ENCODE peak calls at places on chromosomes 7 and 10, in nine cellular contexts. N is stimulated activated naive CD8-positive, alpha-beta T cell treated with anti-CD3 and anti-CD28 coated beads, Interleukin-15, Interleukin-2, amounts not matched to agents 100 U/mL and 50 U/mL, for 24 hours; I is suprapubic skin; Q is CD4-positive, alpha-beta T cell; L is endothelial cell; S is stimulated activated effector memory CD8-positive, alpha-beta T cell treated with anti-CD3 and anti-CD28 coated beads, Interleukin-12 subunit alpha, Interleukin-12 subunit beta, amount 100 ng/mL, for 72 hours; V is stromal cell of bone marrow; A is GOT3; Y is activated naive CD4-positive, alpha-beta T cell treated with anti-CD3 and anti-CD28 coated beads, Interleukin-2, amount 50 U/mL, for 16 hours. F is an unnamed sample.
A peak's percentile ranks its signal among the peaks of the same experiment; 100 is the strongest.

GRCh38 chr7:99793443-99793842 is 9.5 kb upstream of the CYP3A4 start:
- DNase-seq in I (no peak), A (no peak), Y (no peak), S (no peak), N (no peak), V (no peak), L (no peak), Q (no peak), F (no peak)

GRCh38 chr10:122140941-122141623 is 130.0 kb upstream of the BTBD16 start:
- DNase-seq in S (no peak), I (peak; percentile 95), Y (no peak), L (no peak), V (peak; percentile 95), N (no peak), Q (no peak), A (peak; percentile 56), F (no peak)

GRCh38 chr10:124250506-124250905 is 157.1 kb upstream of the CHST15 start:
- DNase-seq in N (no peak), I (no peak), Q (no peak), V (no peak), A (no peak), S (no peak), L (no peak), Y (no peak), F (no peak)

GRCh38 chr7:128155100-128155763 is 85.8 kb upstream of the LEP start:
- DNase-seq in I (no peak), V (no peak), Y (no peak), A (no peak), N (no peak), Q (no peak), S (no peak), L (no peak), F (no peak)

GRCh38 chr10:66350622-66351399 is 575.0 kb upstream of the LRRTM3 start:
- DNase-seq in A (no peak), S (no peak), V (no peak), Q (no peak), Y (no peak), L (no peak), N (no peak), I (no peak), F (no peak)

GRCh38 chr7:17099083-17099973 is 199.1 kb upstream of the AHR start:
- DNase-seq in N (no peak), S (no peak), Q (no peak), V (no peak), L (no peak), Y (no peak), A (peak; percentile 6), I (peak; percentile 63), F (no peak)

GRCh38 chr10:26326874-26327273 is 110.3 kb downstream of the GAD2 start:
- DNase-seq in N (no peak), A (no peak), Q (no peak), L (no peak), Y (no peak), S (no peak), I (no peak), V (no peak), F (no peak)

GRCh38 chr7:152579070-152579469 is 96.9 kb downstream of the XRCC2 start:
- DNase-seq in L (no peak), S (no peak), I (no peak), Q (no peak), N (no peak), V (no peak), A (no peak), Y (no peak), F (no peak)

GRCh38 chr7:70298780-70299446 is 700.6 kb downstream of the AUTS2 start:
- DNase-seq in L (no peak), V (no peak), Q (no peak), S (no peak), Y (no peak), N (no peak), A (no peak), I (no peak), F (no peak)

GRCh38 chr7:114364151-114364550 is 50.5 kb upstream of the FOXP2 start:
- DNase-seq in I (no peak), A (no peak), Q (no peak), S (no peak), Y (no peak), V (no peak), L (no peak), N (no peak), F (no peak)

GRCh38 chr7:27147211-27148030 is at the start of gene HOXA6:
- DNase-seq in A (no peak), I (peak; percentile 89), L (no peak), N (no peak), V (no peak), S (no peak), Q (no peak), Y (peak; percentile 11), F (no peak)

GRCh38 chr10:99924856-99925255 is 84.9 kb downstream of the DNMBP start:
- DNase-seq in S (no peak), L (no peak), Y (no peak), V (no peak), I (no peak), Q (no peak), A (no peak), N (no peak), F (no peak)

GRCh38 chr7:98281757-98282652 is 519 bp downstream of the BRI3 start:
- DNase-seq in A (no peak), V (no peak), Q (no peak), S (peak; percentile 68), I (no peak), N (peak; percentile 45), L (peak; percentile 31), Y (no peak), F (no peak)

GRCh38 chr7:17696422-17696821 is 243.9 kb downstream of the SNX13 start:
- DNase-seq in Y (no peak), S (no peak), N (no peak), I (peak; percentile 74), L (no peak), A (peak; percentile 95), Q (no peak), V (peak; percentile 96), F (no peak)

GRCh38 chr7:92924800-92925199 is 88.4 kb upstream of the CDK6 start:
- DNase-seq in Y (no peak), N (no peak), A (no peak), S (no peak), I (no peak), L (no peak), V (no peak), Q (no peak), F (no peak)

GRCh38 chr10:32377458-32378370 is 30.8 kb upstream of the EPC1 start:
- DNase-seq in S (no peak), L (no peak), N (no peak), A (no peak), Q (no peak), Y (peak; percentile 27), I (no peak), V (no peak), F (no peak)

GRCh38 chr10:112872728-112873127 is 77.3 kb upstream of the TCF7L2 start:
- DNase-seq in L (no peak), A (no peak), Y (no peak), I (no peak), Q (no peak), N (no peak), V (no peak), S (no peak), F (no peak)

GRCh38 chr10:75240329-75240728 is 4.6 kb upstream of the COMTD1 start:
- DNase-seq in Q (no peak), I (peak; percentile 44), V (no peak), A (no peak), Y (no peak), S (no peak), L (no peak), N (no peak), F (no peak)

GRCh38 chr7:140159487-140159886 is 17.3 kb downstream of the KDM7A start:
- DNase-seq in V (no peak), L (no peak), I (no peak), Y (no peak), N (no peak), A (no peak), S (no peak), Q (no peak), F (no peak)

GRCh38 chr7:822692-823276 is 9.5 kb upstream of the SUN1 start:
- DNase-seq in V (no peak), Q (no peak), A (no peak), L (no peak), Y (no peak), I (no peak), S (no peak), N (no peak), F (no peak)

GRCh38 chr7:77538186-77538907 is 1.3 kb downstream of the PTPN12 start:
- DNase-seq in V (peak; percentile 88), A (peak; percentile 27), Y (no peak), Q (no peak), I (peak; percentile 94), S (no peak), L (peak; percentile 76), N (peak; percentile 23), F (no peak)

GRCh38 chr10:79379512-79380124 is 32.3 kb downstream of the PPIF start:
- DNase-seq in V (no peak), A (no peak), L (no peak), Q (no peak), Y (no peak), S (no peak), I (no peak), N (no peak), F (no peak)

F was measured in T-helper 1 cell.